ENCODE peak calls at places on chromosomes 4 and X, in six cellular contexts. F is tibial nerve, D is fibroblast of pulmonary artery, R is astrocyte of the spinal cord, B is nephron progenitor cell, U is AG10803. A is an unnamed sample.

GRCh38 chr4:82968972-82969371 is 41.7 kb downstream of the LIN54 start:
- DNase-seq in F (no peak), D (no peak), R (no peak), B (no peak), U (no peak), A (no peak)

GRCh38 chr4:56448301-56448700 is 12.2 kb downstream of the PAICS start:
- DNase-seq in F (no peak), D (no peak), R (no peak), B (no peak), U (no peak), A (no peak)

GRCh38 chrX:55710701-55711100 is 6.8 kb upstream of the RRAGB start:
- DNase-seq in F (no peak), D (peak), R (peak), B (no peak), U (peak), A (peak)

GRCh38 chr4:37244583-37245390 is at the start of gene NWD2:
- DNase-seq in F (no peak), D (peak), R (peak), B (peak), U (no peak), A (no peak)

GRCh38 chr4:181194096-181194495 is 1049.1 kb upstream of the TENM3 start:
- DNase-seq in F (no peak), D (no peak), R (peak), B (no peak), U (no peak), A (peak)

GRCh38 chrX:70042399-70043371 is 7.1 kb downstream of the AWAT2 start:
- DNase-seq in F (no peak), D (peak), R (no peak), B (no peak), U (no peak), A (no peak)

GRCh38 chr4:112604590-112604989 is 32.1 kb downstream of the ZGRF1 start:
- DNase-seq in F (peak), D (peak), R (peak), B (peak), U (peak), A (peak)

GRCh38 chr4:8085491-8086479 is 72.8 kb downstream of the ABLIM2 start:
- DNase-seq in F (no peak), D (no peak), R (no peak), B (no peak), U (no peak), A (peak)

GRCh38 chr4:46820154-46820553 is 88.9 kb downstream of the COX7B2 start:
- DNase-seq in F (no peak), D (no peak), R (no peak), B (no peak), U (no peak), A (no peak)

GRCh38 chrX:107505223-107505622 is 55.8 kb downstream of the FRMPD3 start:
- DNase-seq in F (no peak), D (no peak), R (no peak), B (no peak), U (no peak), A (no peak)

GRCh38 chrX:49165901-49166881 is 3.6 kb downstream of the MAGIX start:
- DNase-seq in F (peak), D (peak), R (peak), B (peak), U (peak), A (peak)
- TF ChIP-seq CTCF in F (peak), D (no peak), R (peak), B (no peak), U (peak), A (peak)

GRCh38 chr4:3307486-3307885 is 14.7 kb downstream of the RGS12 start:
- DNase-seq in F (no peak), D (no peak), R (no peak), B (no peak), U (no peak), A (no peak)
- TF ChIP-seq CTCF in F (no peak), D (no peak), R (no peak), B (no peak), U (no peak), A (no peak)

GRCh38 chr4:122212880-122213279 is 60.7 kb downstream of the BLTP1 start:
- DNase-seq in F (no peak), D (no peak), R (no peak), B (no peak), U (no peak), A (no peak)

GRCh38 chr4:122224348-122224747 is 72.2 kb downstream of the BLTP1 start:
- DNase-seq in F (peak), D (peak), R (peak), B (peak), U (peak), A (peak)

GRCh38 chr4:122221322-122221721 is 69.2 kb downstream of the BLTP1 start:
- DNase-seq in F (no peak), D (no peak), R (no peak), B (no peak), U (no peak), A (no peak)

GRCh38 chr4:122219356-122219755 is 67.2 kb downstream of the BLTP1 start:
- DNase-seq in F (no peak), D (no peak), R (no peak), B (no peak), U (no peak), A (no peak)

DNA sequence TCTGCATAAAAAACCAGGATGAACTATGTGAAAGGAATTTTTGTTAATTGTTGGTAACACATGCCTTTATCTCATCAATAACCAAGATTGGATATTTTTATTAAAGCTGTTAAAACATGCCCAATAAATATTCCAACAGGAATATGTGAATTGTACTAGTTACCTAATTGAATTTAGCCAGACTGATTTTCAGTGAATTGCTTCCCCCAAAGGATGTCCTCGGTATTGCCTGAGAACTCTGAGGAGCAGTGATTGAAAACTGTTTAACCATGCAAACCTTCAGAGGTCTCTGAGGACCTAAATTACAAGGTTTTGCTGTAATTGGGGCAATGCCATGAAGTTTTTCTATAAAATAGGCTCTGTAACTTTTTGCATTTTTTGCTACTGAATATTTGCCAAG is 66.6 kb downstream of the BLTP1 start:
- DNase-seq in F (no peak), D (peak), R (peak), B (no peak), U (peak), A (peak)
- TF ChIP-seq CTCF in F (no peak), D (peak), R (peak), B (peak), U (peak), A (no peak)

GRCh38 chrX:21383546-21383945 is 9.3 kb downstream of the CNKSR2 start:
- DNase-seq in F (no peak), D (no peak), R (no peak), B (no peak), U (no peak), A (no peak)

GRCh38 chrX:21384178-21384577 is 10.0 kb downstream of the CNKSR2 start:
- DNase-seq in F (no peak), D (no peak), R (no peak), B (no peak), U (no peak), A (no peak)

GRCh38 chrX:21382715-21383114 is 8.5 kb downstream of the CNKSR2 start:
- DNase-seq in F (no peak), D (peak), R (no peak), B (no peak), U (no peak), A (no peak)
- TF ChIP-seq CTCF in F (no peak), D (peak), R (peak), B (peak), U (peak), A (peak)

GRCh38 chrX:142251665-142252064 is 46.6 kb upstream of the MAGEC2 start:
- DNase-seq in F (no peak), D (no peak), R (peak), B (no peak), U (no peak), A (peak)

GRCh38 chrX:142244568-142244967 is 39.5 kb upstream of the MAGEC2 start:
- DNase-seq in F (no peak), D (no peak), R (no peak), B (no peak), U (no peak), A (no peak)

GRCh38 chrX:142250502-142250901 is 45.4 kb upstream of the MAGEC2 start:
- DNase-seq in F (no peak), D (no peak), R (no peak), B (no peak), U (no peak), A (peak)

GRCh38 chrX:142251202-142251601 is 46.1 kb upstream of the MAGEC2 start:
- DNase-seq in F (no peak), D (no peak), R (no peak), B (no peak), U (no peak), A (peak)

DNA sequence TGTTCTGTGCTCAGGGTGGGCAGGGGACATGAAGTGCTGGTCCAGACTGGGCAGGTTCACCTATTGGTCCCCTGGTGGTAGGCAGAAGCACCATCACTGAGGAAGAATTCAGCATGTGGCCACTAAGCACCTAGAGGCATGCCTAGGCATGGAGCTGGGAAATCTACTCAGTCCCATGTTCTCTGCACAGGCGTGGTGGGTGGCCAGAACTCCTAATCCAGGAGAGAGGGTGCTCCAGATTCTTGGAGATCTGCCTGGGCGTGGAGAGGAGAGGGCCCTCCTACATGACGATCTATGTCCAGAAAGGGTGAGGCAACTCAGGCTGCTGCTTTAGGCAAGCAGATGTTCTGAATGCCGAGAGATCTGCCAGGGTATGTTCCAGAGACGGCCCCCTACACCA is 44.6 kb upstream of the MAGEC2 start:
- DNase-seq in F (no peak), D (no peak), R (no peak), B (no peak), U (no peak), A (peak)
- TF ChIP-seq CTCF in F (no peak), D (no peak), R (no peak), B (no peak), U (no peak), A (no peak)

DNA sequence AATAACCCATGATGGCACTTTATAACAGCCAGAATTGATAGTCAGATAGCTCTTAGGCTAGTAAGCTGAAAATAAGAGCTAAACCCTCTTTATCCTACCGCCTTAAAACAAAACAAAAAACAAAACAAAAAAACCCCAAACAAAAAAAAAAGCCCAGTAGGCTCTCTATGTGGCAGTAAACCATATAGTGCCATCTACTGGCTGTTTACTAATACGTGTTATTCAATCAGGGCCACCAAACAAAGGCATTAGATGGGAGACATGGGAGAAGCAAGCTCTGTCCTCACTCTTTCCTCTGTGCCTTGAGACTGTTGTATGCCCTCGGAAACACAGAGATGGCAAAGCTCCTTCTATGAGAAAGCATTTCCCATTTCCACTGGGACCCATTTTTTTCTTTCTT is 148.8 kb upstream of the MID1 start:
- DNase-seq in F (no peak), D (peak), R (peak), B (peak), U (peak), A (peak)
- TF ChIP-seq CTCF in F (peak), D (peak), R (peak), B (peak), U (peak), A (peak)

GRCh38 chr4:177033130-177033529 is 240.4 kb upstream of the VEGFC start:
- DNase-seq in F (no peak), D (no peak), R (no peak), B (no peak), U (no peak), A (no peak)
- TF ChIP-seq CTCF in F (no peak), D (peak), R (peak), B (no peak), U (no peak), A (no peak)

DNA sequence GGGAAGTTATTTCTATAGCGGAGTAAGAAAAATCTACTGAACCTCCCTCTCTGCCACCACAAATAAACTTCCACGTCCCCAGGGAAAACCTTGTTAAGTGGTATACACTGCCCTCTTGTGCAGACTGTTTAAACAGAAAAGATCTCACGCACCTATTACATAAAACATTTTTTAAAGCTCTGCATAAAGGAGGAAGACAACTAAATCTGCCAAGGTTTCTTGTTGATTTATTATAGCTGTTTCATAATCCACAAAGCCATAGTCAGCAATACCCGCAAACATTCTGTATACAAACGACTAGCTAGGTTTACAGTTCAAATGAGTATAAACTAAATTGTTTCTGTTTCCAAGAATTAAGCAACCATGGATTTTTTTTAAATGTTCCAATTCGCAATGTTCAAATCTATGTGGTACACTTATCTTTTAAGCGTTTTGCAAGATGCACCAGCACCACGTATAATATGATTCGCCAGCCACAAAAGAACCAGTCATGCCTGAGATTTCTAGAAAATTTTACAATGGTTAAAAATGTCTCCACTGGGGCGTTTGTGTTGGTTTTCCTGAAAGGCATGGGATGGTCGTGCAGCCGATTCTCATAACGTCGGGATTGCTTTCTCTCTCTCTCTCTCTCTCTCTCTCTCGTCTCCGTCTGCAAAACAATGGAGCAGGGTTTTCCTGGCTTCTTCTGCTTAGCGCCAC is 164.6 kb downstream of the PRKX start:
- DNase-seq in F (peak), D (peak), R (peak), B (no peak), U (peak), A (peak)
- TF ChIP-seq CTCF in F (no peak), D (peak), R (peak), B (peak), U (peak), A (peak)

DNA sequence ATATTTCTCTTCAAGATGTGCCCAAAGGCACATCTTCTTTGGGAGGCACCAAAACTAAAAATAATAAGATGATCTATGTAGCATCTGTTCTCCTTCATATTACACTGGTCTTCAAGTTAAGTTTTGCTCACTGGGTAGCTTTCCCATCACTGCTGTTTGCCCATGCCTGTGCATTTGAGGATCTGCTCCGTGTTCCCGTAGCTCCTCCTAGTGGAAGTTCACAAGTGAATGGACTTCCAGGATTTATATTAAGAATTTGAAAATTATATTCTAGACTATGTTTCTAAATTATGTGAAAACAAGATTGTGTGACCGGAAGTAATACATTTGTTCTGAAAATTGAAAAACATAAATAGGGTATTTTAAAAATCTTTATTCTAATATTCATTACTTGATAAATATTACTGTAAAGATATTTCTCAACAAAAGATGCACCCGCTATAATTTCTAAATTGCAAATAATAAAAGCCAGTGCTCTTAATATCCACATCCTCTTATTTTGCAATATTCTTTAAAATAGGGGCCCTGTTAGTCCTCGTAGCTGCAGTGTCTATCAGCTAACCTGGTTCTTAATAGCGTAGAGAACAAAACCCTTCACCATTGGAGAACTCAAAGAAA is 147.7 kb downstream of the RBM46 start:
- DNase-seq in F (no peak), D (peak), R (peak), B (no peak), U (peak), A (peak)
- TF ChIP-seq CTCF in F (no peak), D (peak), R (peak), B (peak), U (peak), A (peak)

GRCh38 chr4:186150926-186151325 is 40.4 kb upstream of the CYP4V2 start:
- DNase-seq in F (no peak), D (no peak), R (no peak), B (no peak), U (no peak), A (no peak)

GRCh38 chr4:186148335-186148975 is 42.9 kb upstream of the CYP4V2 start:
- DNase-seq in F (no peak), D (no peak), R (no peak), B (no peak), U (no peak), A (no peak)

GRCh38 chr4:186151499-186151898 is 39.9 kb upstream of the CYP4V2 start:
- DNase-seq in F (no peak), D (no peak), R (no peak), B (no peak), U (no peak), A (no peak)

GRCh38 chr4:186146443-186146842 is 41.9 kb downstream of the FAM149A start:
- DNase-seq in F (no peak), D (no peak), R (no peak), B (no peak), U (no peak), A (no peak)

GRCh38 chr4:186149872-186150271 is 41.5 kb upstream of the CYP4V2 start:
- DNase-seq in F (peak), D (peak), R (peak), B (peak), U (peak), A (peak)
- TF ChIP-seq CTCF in F (no peak), D (peak), R (peak), B (peak), U (peak), A (peak)

A was measured in MCF 10A.